ENCODE peak calls at places on chromosomes 13 and 19, in four cellular contexts. C is fibroblast of villous mesenchyme, Z is adrenal gland, P is upper lobe of left lung. J is an unnamed sample.

GRCh38 chr13:60032836-60033235 is 130.9 kb downstream of the DIAPH3 start:
- DNase-seq in C (no peak), Z (no peak), P (no peak), J (no peak)

GRCh38 chr19:45446944-45447343 is 20.9 kb upstream of the FOSB start:
- DNase-seq in C (no peak), Z (no peak), P (no peak), J (no peak)

GRCh38 chr19:19566306-19566705 is 28.2 kb downstream of the CILP2 start:
- DNase-seq in C (peak), Z (no peak), P (no peak), J (peak)

GRCh38 chr13:27043013-27043412 is 128.6 kb downstream of the USP12 start:
- DNase-seq in C (peak), Z (peak), P (no peak), J (peak)

GRCh38 chr19:33914599-33914998 is 117.9 kb downstream of the KCTD15 start:
- DNase-seq in C (no peak), Z (no peak), P (no peak), J (no peak)

GRCh38 chr13:52906122-52906903 is 57.9 kb upstream of the PCDH8 start:
- DNase-seq in C (no peak), Z (no peak), P (no peak), J (no peak)

GRCh38 chr13:42971670-42972355 is 20.2 kb downstream of the EPSTI1 start:
- DNase-seq in C (peak), Z (no peak), P (no peak), J (no peak)

GRCh38 chr13:99459101-99459500 is 42.2 kb upstream of the TM9SF2 start:
- DNase-seq in C (no peak), Z (no peak), P (no peak), J (no peak)

GRCh38 chr13:99651016-99651415 is 149.7 kb downstream of the TM9SF2 start:
- DNase-seq in C (no peak), Z (no peak), P (no peak), J (no peak)

GRCh38 chr13:35789335-35790166 is 313.1 kb upstream of the MAB21L1 start:
- DNase-seq in C (peak), Z (no peak), P (no peak), J (peak)
- TF ChIP-seq CTCF in C (peak), Z (peak), P (peak), J (peak)

GRCh38 chr19:56727731-56728130 is 56.2 kb upstream of the ZNF835 start:
- DNase-seq in C (no peak), Z (no peak), P (no peak), J (no peak)

GRCh38 chr19:56720281-56720680 is 48.7 kb upstream of the ZNF835 start:
- DNase-seq in C (no peak), Z (peak), P (no peak), J (no peak)

GRCh38 chr19:56721714-56722113 is 50.2 kb upstream of the ZNF835 start:
- DNase-seq in C (no peak), Z (no peak), P (no peak), J (no peak)

DNA sequence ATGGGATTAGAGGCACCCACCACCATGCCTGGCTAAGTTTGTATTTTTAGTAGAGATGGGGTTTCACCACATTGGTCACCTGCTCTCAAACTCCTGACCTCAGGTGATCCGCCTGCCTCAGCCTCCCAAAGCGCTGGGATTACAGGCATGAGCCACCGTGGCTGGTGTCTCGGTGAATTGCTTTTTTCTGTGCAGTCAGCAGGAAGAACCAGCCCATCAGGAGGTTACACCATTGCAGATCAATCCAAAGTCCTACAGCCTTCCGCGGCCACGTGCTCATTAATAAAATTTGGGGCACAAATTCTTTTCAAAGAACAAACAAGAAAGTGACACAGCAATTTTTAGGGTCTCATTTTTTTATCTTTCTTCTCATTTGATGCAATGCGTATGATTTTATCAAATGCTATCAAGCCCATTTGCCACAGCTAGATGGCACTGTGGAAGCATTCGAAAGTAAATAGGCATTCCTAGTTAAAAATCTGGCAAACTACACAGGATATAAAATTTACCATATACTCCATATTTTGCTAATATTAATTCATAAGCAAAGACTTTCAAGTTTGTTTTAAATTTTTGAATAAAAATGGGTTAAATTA is 54.4 kb upstream of the ZNF835 start:
- DNase-seq in C (peak), Z (no peak), P (no peak), J (no peak)
- TF ChIP-seq CTCF in C (peak), Z (peak), P (no peak), J (peak)

DNA sequence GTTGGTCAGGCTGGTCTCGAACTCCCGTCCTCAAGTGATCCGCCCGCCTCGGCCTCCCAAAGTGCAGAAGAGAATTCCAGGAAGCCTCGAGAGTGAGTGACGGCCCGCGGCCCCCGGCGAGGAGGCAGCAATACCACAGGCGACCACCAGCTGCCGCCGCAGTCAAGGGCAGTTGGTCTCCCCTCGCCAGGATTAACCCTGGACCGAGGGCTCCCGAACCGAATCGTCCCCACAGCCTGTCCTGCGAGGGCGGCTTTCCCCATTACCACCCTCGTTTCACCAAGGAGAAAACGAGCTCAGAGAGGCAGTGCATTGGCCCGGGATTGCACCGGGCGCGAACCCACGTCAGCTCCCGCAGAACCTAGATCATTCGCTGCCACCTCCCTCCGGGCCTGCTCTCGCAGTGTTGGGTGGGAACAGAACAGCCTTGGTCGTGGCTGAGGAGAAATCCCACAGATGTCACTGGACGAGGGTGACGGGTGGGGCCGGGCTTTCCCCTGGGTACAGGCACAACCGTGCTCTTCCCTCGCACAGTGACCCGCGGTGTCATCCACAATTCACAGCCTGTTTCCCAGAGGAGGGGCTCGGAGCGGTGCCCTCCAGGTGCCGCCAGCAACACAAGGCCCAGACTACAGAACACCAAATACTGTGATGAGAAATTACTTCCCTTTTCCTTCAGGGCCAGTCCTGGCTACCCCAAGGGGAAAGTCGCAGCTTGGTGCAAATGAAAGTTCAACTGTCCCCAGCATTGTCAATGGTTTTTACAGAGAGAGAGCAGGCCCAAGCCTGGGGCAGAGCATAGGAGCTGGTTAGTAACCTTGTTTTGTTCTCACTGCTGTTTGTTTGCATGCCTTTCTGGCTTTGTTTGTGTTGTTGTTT is 24.8 kb downstream of the C2CD4C start:
- DNase-seq in C (peak), Z (peak), P (peak), J (no peak)
- TF ChIP-seq CTCF in C (peak), Z (peak), P (peak), J (peak)

DNA sequence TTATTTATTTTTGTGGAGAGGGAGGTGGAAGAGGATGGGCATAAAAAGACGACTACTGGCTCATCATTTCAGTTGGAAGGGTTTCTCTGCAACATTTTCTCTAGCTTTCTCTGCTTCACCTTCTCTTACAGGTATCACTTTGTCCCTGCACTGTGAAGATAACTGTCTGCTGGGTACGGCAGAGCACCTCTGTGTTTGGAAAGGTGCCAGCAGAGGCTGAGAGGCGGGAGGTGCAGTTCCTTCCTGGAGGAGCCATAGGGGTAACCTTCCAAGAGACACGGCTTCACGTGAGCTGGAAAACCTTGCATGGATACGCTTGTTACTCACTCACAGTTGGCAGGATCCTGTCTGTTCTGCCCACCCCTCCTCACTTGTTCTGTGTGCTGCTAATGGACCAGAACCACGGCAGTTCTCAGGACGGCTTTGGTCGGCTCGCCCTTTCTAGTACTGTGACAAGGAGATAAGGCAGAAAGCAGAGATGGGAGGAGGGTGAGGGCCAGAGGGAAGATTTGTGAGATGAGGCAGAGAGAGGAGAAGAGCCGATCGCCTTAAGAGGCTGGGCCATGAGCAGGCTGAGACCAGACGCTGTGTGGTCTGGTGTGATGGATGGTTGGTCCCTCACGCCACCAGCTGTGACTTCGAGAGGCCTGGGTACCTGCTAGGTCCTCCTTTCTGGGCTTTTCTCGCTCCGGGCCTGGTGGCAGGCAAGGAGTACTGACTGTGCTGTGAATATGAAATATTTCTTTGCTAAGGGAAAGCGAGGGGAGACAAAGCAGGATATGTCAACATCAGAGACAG is 66.8 kb downstream of the MRPL57 start:
- DNase-seq in C (no peak), Z (no peak), P (no peak), J (no peak)
- TF ChIP-seq CTCF in C (no peak), Z (no peak), P (no peak), J (no peak)

DNA sequence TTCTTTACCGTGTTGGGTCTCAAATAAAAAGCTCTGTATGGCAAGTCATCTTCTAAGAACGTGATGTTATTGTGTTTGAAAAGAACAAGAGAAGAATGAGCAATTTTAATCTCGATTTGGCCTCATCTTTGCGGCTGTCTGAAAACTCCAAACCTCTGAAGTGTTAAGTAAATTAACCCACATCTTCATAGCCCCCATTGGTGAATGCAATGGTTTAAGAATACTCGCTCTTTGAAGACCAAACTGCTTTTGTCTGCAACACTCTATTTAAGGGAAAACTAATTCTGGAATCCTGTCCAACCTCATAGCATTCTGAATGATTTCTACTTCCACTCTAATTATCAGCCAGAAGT is 56.9 kb upstream of the SCEL start:
- DNase-seq in C (no peak), Z (no peak), P (no peak), J (no peak)
- TF ChIP-seq CTCF in C (no peak), Z (no peak), P (no peak), J (peak)

J was measured in HFFc6.